ENCODE peak calls at places on chromosomes 16 and 17, in four cellular contexts. E is H9, F is mesendoderm, R is H1. P is an unnamed sample.

GRCh38 chr17:45149669-45150603 is 1.7 kb downstream of the HEXIM1 start:
- DNase-seq in E (peak; percentile 55), F (peak; percentile 66), R (no peak), P (peak; percentile 51)

GRCh38 chr17:62791235-62792121 is 16.6 kb downstream of the MARCHF10 start:
- DNase-seq in E (no peak), F (no peak), R (no peak), P (peak; percentile 95)

GRCh38 chr17:74281799-74282198 is 7.8 kb downstream of the DNAI2 start:
- DNase-seq in E (no peak), F (no peak), R (no peak), P (no peak)

GRCh38 chr16:67537636-67538591 is 9.3 kb downstream of the RIPOR1 start:
- DNase-seq in E (peak; percentile 50), F (peak; percentile 45), R (peak; percentile 67), P (no peak)

GRCh38 chr16:14015948-14016347 is 55.2 kb upstream of the MRTFB start:
- DNase-seq in E (no peak), F (peak; percentile 55), R (no peak), P (peak; percentile 90)

GRCh38 chr17:78341559-78342437 is 18.1 kb downstream of the SOCS3 start:
- DNase-seq in E (peak; percentile 72), F (peak; percentile 87), R (peak; percentile 80), P (peak; percentile 74)

GRCh38 chr17:45155483-45155882 is 6.2 kb upstream of the HEXIM2 start:
- DNase-seq in E (no peak), F (no peak), R (no peak), P (no peak)

GRCh38 chr16:67653131-67654068 is 6.7 kb downstream of the ACD start:
- DNase-seq in E (no peak), F (no peak), R (no peak), P (no peak)

GRCh38 chr17:82342361-82343079 is 9.0 kb upstream of the SECTM1 start:
- DNase-seq in E (no peak), F (no peak), R (no peak), P (no peak)

GRCh38 chr17:40556884-40557414 is 8.3 kb downstream of the CCR7 start:
- DNase-seq in E (peak; percentile 31), F (no peak), R (no peak), P (no peak)

GRCh38 chr17:142876-143784 is 5.8 kb downstream of the SCGB1C2 start:
- DNase-seq in E (no peak), F (no peak), R (no peak), P (no peak)

GRCh38 chr16:20359997-20360396 is 7.5 kb upstream of the UMOD start:
- DNase-seq in E (peak; percentile 39), F (peak; percentile 48), R (peak; percentile 59), P (no peak)

GRCh38 chr16:55913717-55914116 is 38.5 kb upstream of the CES5A start:
- DNase-seq in E (no peak), F (no peak), R (no peak), P (no peak)

GRCh38 chr16:55922662-55923061 is 47.5 kb upstream of the CES5A start:
- DNase-seq in E (no peak), F (no peak), R (no peak), P (no peak)

GRCh38 chr16:55915116-55915827 is 40.1 kb upstream of the CES5A start:
- DNase-seq in E (no peak), F (no peak), R (no peak), P (no peak)

GRCh38 chr16:55914383-55914782 is 39.2 kb upstream of the CES5A start:
- DNase-seq in E (no peak), F (no peak), R (no peak), P (no peak)

DNA sequence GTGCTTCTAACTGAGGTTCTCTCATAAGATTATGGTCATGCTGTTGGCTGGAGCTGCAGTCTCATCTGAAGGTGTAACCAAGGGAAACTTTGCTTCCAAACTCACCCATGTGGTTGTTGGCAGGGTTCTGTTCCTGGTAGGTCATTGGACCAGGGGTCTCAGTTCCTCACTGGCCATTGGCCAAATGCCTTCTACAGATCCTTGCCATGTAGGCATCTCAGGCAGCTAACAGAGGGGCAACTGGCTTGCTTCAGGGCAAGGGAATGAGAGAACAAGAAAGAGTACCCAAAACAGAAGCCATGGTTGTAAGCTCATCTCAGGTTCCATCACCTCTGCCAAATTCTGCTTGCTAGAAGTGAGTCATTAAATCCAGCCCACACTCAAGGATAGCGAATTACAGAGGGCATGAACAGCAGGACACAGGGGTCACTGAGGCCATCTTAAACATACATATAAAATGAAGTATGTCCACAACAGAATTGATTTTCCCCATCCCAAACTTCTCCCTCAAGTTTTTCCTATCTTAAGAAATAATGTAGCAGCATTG is 42.3 kb upstream of the CES5A start:
- DNase-seq in E (no peak), F (no peak), R (no peak), P (no peak)
- H3K23ac ChIP-seq in E (no peak overlapping the region), F (no peak overlapping the region), R (no peak overlapping the region), P (no peak overlapping the region)

GRCh38 chr16:51408357-51408756 is 257.3 kb upstream of the SALL1 start:
- DNase-seq in E (no peak), F (no peak), R (no peak), P (peak; percentile 61)

GRCh38 chr16:51407921-51408320 is 256.9 kb upstream of the SALL1 start:
- DNase-seq in E (no peak), F (no peak), R (no peak), P (no peak)

GRCh38 chr16:51409001-51409675 is 258.1 kb upstream of the SALL1 start:
- DNase-seq in E (no peak), F (no peak), R (no peak), P (peak; percentile 41)

GRCh38 chr16:51407199-51407598 is 256.1 kb upstream of the SALL1 start:
- DNase-seq in E (no peak), F (no peak), R (no peak), P (no peak)

DNA sequence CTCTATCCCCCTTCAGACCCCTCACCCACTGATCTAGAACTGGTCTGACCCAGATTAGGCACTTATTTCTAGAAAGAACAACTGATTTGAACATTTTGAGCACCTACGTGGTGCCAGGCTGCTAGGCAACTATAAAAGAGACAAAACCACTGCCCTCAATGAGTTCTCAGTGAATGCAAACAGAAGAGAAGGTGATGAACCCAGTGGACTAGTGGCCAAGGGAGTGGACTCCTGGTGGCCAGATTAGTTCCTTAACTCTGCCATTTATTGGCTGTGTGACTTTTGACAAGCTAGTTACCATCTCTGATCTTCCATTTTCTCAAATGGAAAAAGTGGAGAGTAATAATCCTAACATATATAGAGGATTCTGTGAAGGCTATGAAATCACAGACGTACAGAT is 259.1 kb upstream of the SALL1 start:
- DNase-seq in E (no peak), F (no peak), R (no peak), P (no peak)
- H3K4ac ChIP-seq in E (no peak overlapping the region), F (no peak overlapping the region), R (no peak overlapping the region), P (no peak overlapping the region)

DNA sequence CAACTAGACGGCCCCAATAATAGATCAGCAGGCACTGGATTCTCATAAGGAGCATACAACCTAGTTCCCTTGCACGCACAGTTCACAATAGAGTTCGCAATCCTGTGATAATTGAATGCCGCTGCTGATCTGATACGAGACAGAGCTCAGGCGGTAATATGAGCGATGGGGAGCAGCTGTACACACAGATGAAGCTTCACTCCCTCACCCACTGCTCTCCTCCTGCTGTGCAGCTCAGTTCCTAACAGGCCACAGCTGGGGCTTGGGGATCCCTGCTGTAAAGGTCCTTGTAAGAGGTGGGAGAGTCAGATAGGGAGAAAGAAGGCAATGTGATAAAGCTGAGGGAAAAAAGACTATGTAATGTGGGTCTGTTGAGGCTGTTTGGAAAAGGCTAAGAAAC is 577.5 kb downstream of the RBFOX1 start:
- DNase-seq in E (no peak), F (no peak), R (no peak), P (no peak)
- H3K56ac ChIP-seq in E (no peak overlapping the region), F (no peak overlapping the region), R (no peak overlapping the region), P (no peak overlapping the region)

GRCh38 chr17:48326311-48326710 is 103.7 kb downstream of the SKAP1 start:
- DNase-seq in E (no peak), F (no peak), R (no peak), P (no peak)
- H3K23ac ChIP-seq in E (no peak overlapping the region), F (no peak overlapping the region), R (no peak overlapping the region), P (no peak overlapping the region)

GRCh38 chr17:2393184-2393953 is 7.5 kb downstream of the MNT start:
- DNase-seq in E (peak; percentile 86), F (peak; percentile 91), R (peak; percentile 88), P (peak; percentile 78)

GRCh38 chr17:2395258-2396170 is 5.3 kb downstream of the MNT start:
- DNase-seq in E (peak; percentile 40), F (peak; percentile 75), R (no peak), P (peak; percentile 58)

GRCh38 chr17:2394775-2395191 is 6.1 kb downstream of the MNT start:
- DNase-seq in E (peak; percentile 28), F (no peak), R (no peak), P (no peak)

GRCh38 chr17:2392252-2393183 is 8.3 kb downstream of the MNT start:
- DNase-seq in E (peak; percentile 97), F (peak; percentile 98), R (peak; percentile 97), P (peak; percentile 94)

GRCh38 chr17:2393954-2394749 is 6.7 kb downstream of the MNT start:
- DNase-seq in E (peak; percentile 92), F (peak; percentile 30), R (no peak), P (no peak)
- H3K4ac ChIP-seq in E (no peak overlapping the region), F (no peak overlapping the region), R (no peak overlapping the region), P (peak overlapping the region; percentile 86)

GRCh38 chr16:86537486-86537885 is 17.5 kb downstream of the MTHFSD start:
- DNase-seq in E (no peak), F (no peak), R (no peak), P (no peak)
- H3K56ac ChIP-seq in E (no peak overlapping the region), F (no peak overlapping the region), R (no peak overlapping the region), P (no peak overlapping the region)

GRCh38 chr16:815861-816260 is 15.3 kb upstream of the GNG13 start:
- DNase-seq in E (no peak), F (no peak), R (no peak), P (no peak)
- H3K23ac ChIP-seq in E (no peak overlapping the region), F (no peak overlapping the region), R (no peak overlapping the region), P (no peak overlapping the region)